ENCODE peak calls at places on chromosome 1, in five cellular contexts. One of them, this sample, is unnamed.

GRCh38 chr1:56901720-56902119 is 47.1 kb downstream of the C8A start:
- DNase-seq in transverse colon: no peak
- DNase-seq in right lobe of liver: no peak
- DNase-seq in ovary: no peak
- DNase-seq in esophagus squamous epithelium: no peak
- DNase-seq in this sample: no peak

GRCh38 chr1:10726355-10726754 is 70.1 kb downstream of the CASZ1 start:
- DNase-seq in ovary: no peak
- DNase-seq in transverse colon: peak; percentile 37
- DNase-seq in esophagus squamous epithelium: no peak
- DNase-seq in right lobe of liver: no peak
- DNase-seq in this sample: peak; percentile 71

GRCh38 chr1:56526571-56527174 is 52.7 kb downstream of the PLPP3 start:
- DNase-seq in ovary: no peak
- DNase-seq in right lobe of liver: no peak
- DNase-seq in esophagus squamous epithelium: no peak
- DNase-seq in transverse colon: peak; percentile 21
- DNase-seq in this sample: no peak

GRCh38 chr1:230191079-230191478 is 124.0 kb downstream of the GALNT2 start:
- DNase-seq in esophagus squamous epithelium: no peak
- DNase-seq in right lobe of liver: no peak
- DNase-seq in transverse colon: peak; percentile 48
- DNase-seq in ovary: peak; percentile 77
- DNase-seq in this sample: no peak

GRCh38 chr1:19448491-19449439 is 36.6 kb downstream of the CAPZB start:
- DNase-seq in transverse colon: peak; percentile 51
- DNase-seq in ovary: peak; percentile 60
- DNase-seq in right lobe of liver: no peak
- DNase-seq in esophagus squamous epithelium: no peak
- DNase-seq in this sample: no peak

GRCh38 chr1:206782448-206782847 is 10.2 kb upstream of the IL10 start:
- DNase-seq in ovary: no peak
- DNase-seq in transverse colon: no peak
- DNase-seq in right lobe of liver: no peak
- DNase-seq in esophagus squamous epithelium: no peak
- DNase-seq in this sample: no peak

GRCh38 chr1:200620273-200621131 is at the start of gene KIF14:
- DNase-seq in esophagus squamous epithelium: peak; percentile 59
- DNase-seq in ovary: peak; percentile 89
- DNase-seq in transverse colon: peak; percentile 95
- DNase-seq in right lobe of liver: peak; percentile 96
- DNase-seq in this sample: peak; percentile 96

GRCh38 chr1:61293986-61294504 is 211.7 kb downstream of the NFIA start:
- DNase-seq in esophagus squamous epithelium: no peak
- DNase-seq in transverse colon: no peak
- DNase-seq in right lobe of liver: no peak
- DNase-seq in ovary: no peak
- DNase-seq in this sample: no peak

GRCh38 chr1:203667616-203668015 is 41.0 kb downstream of the ATP2B4 start:
- DNase-seq in transverse colon: peak; percentile 29
- DNase-seq in right lobe of liver: no peak
- DNase-seq in esophagus squamous epithelium: no peak
- DNase-seq in ovary: no peak
- DNase-seq in this sample: no peak

GRCh38 chr1:177937931-177938330 is 31.9 kb downstream of the SEC16B start:
- DNase-seq in esophagus squamous epithelium: no peak
- DNase-seq in right lobe of liver: no peak
- DNase-seq in ovary: no peak
- DNase-seq in transverse colon: no peak
- DNase-seq in this sample: no peak

GRCh38 chr1:209029737-209030136 is 553.8 kb upstream of the CAMK1G start:
- DNase-seq in transverse colon: no peak
- DNase-seq in esophagus squamous epithelium: no peak
- DNase-seq in right lobe of liver: no peak
- DNase-seq in ovary: no peak
- DNase-seq in this sample: no peak

GRCh38 chr1:246695136-246695535 is 29.1 kb upstream of the SCCPDH start:
- DNase-seq in ovary: no peak
- DNase-seq in right lobe of liver: no peak
- DNase-seq in esophagus squamous epithelium: no peak
- DNase-seq in transverse colon: no peak
- DNase-seq in this sample: no peak

GRCh38 chr1:88812366-88812765 is 79.0 kb downstream of the GTF2B start:
- DNase-seq in transverse colon: no peak
- DNase-seq in ovary: no peak
- DNase-seq in right lobe of liver: no peak
- DNase-seq in esophagus squamous epithelium: no peak
- DNase-seq in this sample: no peak

GRCh38 chr1:223500560-223501425 is 107.6 kb downstream of the CCDC185 start:
- DNase-seq in right lobe of liver: no peak
- DNase-seq in ovary: no peak
- DNase-seq in esophagus squamous epithelium: no peak
- DNase-seq in transverse colon: no peak
- DNase-seq in this sample: peak; percentile 66

GRCh38 chr1:11176081-11176706 is 13.0 kb upstream of the ANGPTL7 start:
- DNase-seq in esophagus squamous epithelium: no peak
- DNase-seq in right lobe of liver: no peak
- DNase-seq in transverse colon: no peak
- DNase-seq in ovary: no peak
- DNase-seq in this sample: no peak

DNA sequence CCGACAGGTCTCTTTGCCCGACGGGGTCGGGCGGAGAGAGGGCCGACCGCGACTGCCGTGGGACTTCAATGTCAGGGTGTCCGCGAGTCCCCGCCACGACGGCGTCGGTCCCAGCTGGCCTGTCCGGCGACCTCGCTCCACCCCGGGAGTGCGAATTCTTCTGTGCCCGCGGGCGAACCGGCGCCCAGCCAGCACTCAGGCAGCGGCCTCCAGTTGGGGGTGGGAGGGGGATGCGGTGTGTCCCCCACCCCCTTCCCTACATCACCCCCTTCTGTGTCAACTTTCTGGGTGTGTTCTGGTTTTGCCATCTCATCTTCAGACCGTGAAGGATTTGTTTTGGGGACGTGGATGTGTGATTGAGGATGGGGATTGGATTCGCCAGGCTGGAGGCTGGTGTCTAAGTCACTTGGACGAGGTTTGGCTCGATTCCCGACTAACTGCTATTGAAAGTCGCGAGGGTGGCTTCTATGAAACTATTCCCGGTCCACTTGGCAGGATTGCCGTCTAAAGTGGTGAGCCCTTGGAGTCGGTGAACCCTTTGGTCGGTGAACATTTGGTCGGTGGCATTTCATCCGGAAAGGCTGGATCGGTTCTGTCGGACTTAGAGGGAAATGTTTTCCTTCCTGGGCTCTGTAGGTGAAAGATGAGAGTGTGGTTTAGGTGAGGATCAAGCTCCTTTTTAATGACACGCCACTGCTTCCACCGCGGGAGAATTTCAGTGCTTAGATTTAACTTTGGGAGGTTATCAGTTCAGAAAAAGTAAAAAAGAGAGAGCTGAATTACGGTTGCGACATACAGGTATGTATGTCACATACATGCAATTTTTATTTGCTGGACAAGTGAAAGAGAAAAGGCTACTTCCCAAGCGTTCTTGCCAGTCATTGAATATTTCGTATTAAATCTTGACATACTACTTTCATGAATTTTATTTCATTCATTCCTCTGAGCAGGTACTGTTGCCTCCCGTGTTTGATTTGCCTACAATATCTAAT is 771 bp downstream of the ABCD3 start:
- DNase-seq in transverse colon: peak; percentile 50
- DNase-seq in ovary: peak; percentile 46
- DNase-seq in right lobe of liver: peak; percentile 76
- DNase-seq in esophagus squamous epithelium: no peak
- DNase-seq in this sample: peak; percentile 70
- H3K27ac ChIP-seq in transverse colon: peak overlapping the region; percentile 94
- H3K27ac ChIP-seq in ovary: peak overlapping the region; percentile 90
- H3K27ac ChIP-seq in right lobe of liver: peak overlapping the region; percentile 84
- H3K27ac ChIP-seq in esophagus squamous epithelium: peak overlapping the region; percentile 94
- H3K27ac ChIP-seq in this sample: peak overlapping the region; percentile 93

GRCh38 chr1:235597867-235598553 is 51.6 kb downstream of the GNG4 start:
- DNase-seq in right lobe of liver: no peak
- DNase-seq in ovary: no peak
- DNase-seq in esophagus squamous epithelium: no peak
- DNase-seq in transverse colon: no peak
- DNase-seq in this sample: no peak

GRCh38 chr1:235595079-235595478 is 54.5 kb downstream of the GNG4 start:
- DNase-seq in esophagus squamous epithelium: no peak
- DNase-seq in right lobe of liver: no peak
- DNase-seq in transverse colon: no peak
- DNase-seq in ovary: no peak
- DNase-seq in this sample: no peak

GRCh38 chr1:235601087-235601486 is 48.5 kb downstream of the GNG4 start:
- DNase-seq in esophagus squamous epithelium: no peak
- DNase-seq in transverse colon: no peak
- DNase-seq in right lobe of liver: peak; percentile 46
- DNase-seq in ovary: no peak
- DNase-seq in this sample: no peak

DNA sequence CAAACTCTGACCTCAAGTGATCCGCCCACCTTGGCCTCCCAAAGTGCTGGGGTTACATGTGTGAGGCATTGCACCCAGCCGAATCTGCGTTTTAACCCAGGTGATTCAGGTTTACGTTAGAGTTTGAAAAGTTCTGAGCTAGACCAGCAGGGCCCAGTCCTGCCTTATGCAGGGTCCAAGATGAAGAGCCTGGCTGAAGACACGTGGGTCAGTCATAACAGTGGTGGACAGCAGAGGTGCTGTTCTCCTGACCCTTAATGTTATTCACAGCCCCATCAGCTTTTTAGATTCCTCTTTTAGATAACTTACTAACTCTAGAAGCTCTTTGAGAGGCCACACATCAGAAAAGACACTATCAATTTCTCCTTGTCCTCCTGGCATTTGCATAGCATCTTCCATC is 50.0 kb downstream of the GNG4 start:
- DNase-seq in esophagus squamous epithelium: no peak
- DNase-seq in transverse colon: no peak
- DNase-seq in right lobe of liver: peak; percentile 5
- DNase-seq in ovary: no peak
- DNase-seq in this sample: no peak
- TF ChIP-seq CTCF in esophagus squamous epithelium: no peak
- TF ChIP-seq CTCF in transverse colon: no peak
- TF ChIP-seq CTCF in right lobe of liver: no peak
- TF ChIP-seq CTCF in ovary: no peak
- TF ChIP-seq CTCF in this sample: no peak

DNA sequence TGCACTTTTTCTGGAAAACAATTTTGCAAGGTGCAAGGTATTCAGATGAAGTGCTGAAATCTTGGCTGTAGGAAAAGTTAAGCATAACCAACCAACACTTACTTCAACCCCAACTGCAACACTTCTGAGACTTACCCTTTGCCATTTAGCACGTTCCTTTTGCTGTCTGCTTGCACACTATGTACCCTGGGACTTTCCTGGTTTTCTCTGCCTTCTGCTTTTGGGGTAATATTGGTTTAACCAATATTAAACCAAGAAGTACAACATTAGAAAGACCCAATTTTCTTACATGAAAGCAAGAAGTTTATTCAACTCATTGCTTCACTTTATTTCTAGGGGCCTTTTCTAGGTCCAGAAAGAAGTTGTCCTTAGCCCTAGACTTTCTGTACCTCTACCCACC is 193.0 kb downstream of the HLX start:
- DNase-seq in esophagus squamous epithelium: no peak
- DNase-seq in ovary: no peak
- DNase-seq in transverse colon: no peak
- DNase-seq in right lobe of liver: no peak
- DNase-seq in this sample: no peak
- H3K4me1 ChIP-seq in esophagus squamous epithelium: no peaks in the 10 kb centered on the region
- H3K4me1 ChIP-seq in ovary: no peaks in the 10 kb centered on the region
- H3K4me1 ChIP-seq in transverse colon: peaks cover 3% of the 10 kb centered on the region
- H3K4me1 ChIP-seq in right lobe of liver: no peaks in the 10 kb centered on the region
- H3K4me1 ChIP-seq in this sample: no peaks in the 10 kb centered on the region

GRCh38 chr1:205062895-205063294 is 19.9 kb downstream of the CNTN2 start:
- DNase-seq in transverse colon: no peak
- DNase-seq in ovary: no peak
- DNase-seq in right lobe of liver: no peak
- DNase-seq in esophagus squamous epithelium: no peak
- DNase-seq in this sample: no peak
- H3K27ac ChIP-seq in transverse colon: no peak overlapping the region
- H3K27ac ChIP-seq in ovary: no peak overlapping the region
- H3K27ac ChIP-seq in right lobe of liver: no peak overlapping the region
- H3K27ac ChIP-seq in esophagus squamous epithelium: no peak overlapping the region
- H3K27ac ChIP-seq in this sample: no peak overlapping the region

DNA sequence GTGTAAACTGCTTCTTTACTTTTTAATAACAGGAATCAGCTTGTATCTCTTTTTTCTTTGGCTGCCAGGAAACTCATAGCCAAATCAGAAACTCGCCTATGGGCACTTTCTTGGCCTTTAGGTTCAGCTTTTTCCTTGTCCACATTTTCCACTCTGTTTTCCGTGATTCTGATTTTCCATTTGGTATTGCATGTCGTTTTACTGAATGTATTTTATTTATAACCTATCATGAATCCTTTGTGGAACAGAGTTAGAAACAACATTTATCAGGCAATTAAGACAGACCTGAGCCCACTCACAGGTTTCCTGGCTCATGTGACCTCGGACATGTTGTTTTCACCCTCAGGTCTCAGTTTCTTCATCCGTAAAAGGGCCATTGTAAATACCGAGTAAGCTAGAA is 5.3 kb upstream of the ECE1 start:
- DNase-seq in ovary: no peak
- DNase-seq in transverse colon: no peak
- DNase-seq in esophagus squamous epithelium: no peak
- DNase-seq in right lobe of liver: no peak
- DNase-seq in this sample: no peak
- TF ChIP-seq CTCF in ovary: no peak
- TF ChIP-seq CTCF in transverse colon: no peak
- TF ChIP-seq CTCF in esophagus squamous epithelium: no peak
- TF ChIP-seq CTCF in right lobe of liver: no peak
- TF ChIP-seq CTCF in this sample: no peak

This sample was measured in upper lobe of left lung.